ENCODE peak calls at places on chromosomes 11 and 22, in eight cellular contexts. One of them, this sample, is unnamed. For H3K9me3, the result is how much of the 10 kb centered on the place peaks cover.

GRCh38 chr11:9490376-9490775 is 29.6 kb downstream of the ZNF143 start:
- DNase-seq in mammary epithelial cell: no peak
- DNase-seq in IMR-90: no peak
- DNase-seq in testis: no peak
- DNase-seq in AG04450: no peak
- DNase-seq in body of pancreas: no peak
- DNase-seq in tibial nerve: no peak
- DNase-seq in A549: no peak
- DNase-seq in this sample: no peak

GRCh38 chr11:45062974-45063635 is 83.3 kb upstream of the PRDM11 start:
- DNase-seq in A549: no peak
- DNase-seq in tibial nerve: no peak
- DNase-seq in IMR-90: no peak
- DNase-seq in body of pancreas: no peak
- DNase-seq in testis: no peak
- DNase-seq in AG04450: no peak
- DNase-seq in mammary epithelial cell: no peak
- DNase-seq in this sample: no peak

GRCh38 chr22:43337946-43338345 is 5.2 kb downstream of the SCUBE1 start:
- DNase-seq in IMR-90: no peak
- DNase-seq in tibial nerve: no peak
- DNase-seq in mammary epithelial cell: no peak
- DNase-seq in AG04450: no peak
- DNase-seq in testis: no peak
- DNase-seq in A549: no peak
- DNase-seq in body of pancreas: no peak
- DNase-seq in this sample: no peak

GRCh38 chr11:68963779-68964178 is 17.0 kb downstream of the MRGPRD start:
- DNase-seq in testis: no peak
- DNase-seq in mammary epithelial cell: no peak
- DNase-seq in IMR-90: peak
- DNase-seq in body of pancreas: no peak
- DNase-seq in AG04450: no peak
- DNase-seq in tibial nerve: no peak
- DNase-seq in A549: no peak
- DNase-seq in this sample: no peak

GRCh38 chr11:70546179-70546940 is 148.0 kb downstream of the CTTN start:
- DNase-seq in A549: no peak
- DNase-seq in testis: no peak
- DNase-seq in IMR-90: no peak
- DNase-seq in AG04450: no peak
- DNase-seq in mammary epithelial cell: no peak
- DNase-seq in tibial nerve: no peak
- DNase-seq in body of pancreas: no peak
- DNase-seq in this sample: no peak

GRCh38 chr11:44623321-44623715 is 57.9 kb downstream of the CD82 start:
- DNase-seq in AG04450: no peak
- DNase-seq in A549: no peak
- DNase-seq in tibial nerve: peak
- DNase-seq in testis: peak
- DNase-seq in IMR-90: no peak
- DNase-seq in mammary epithelial cell: no peak
- DNase-seq in body of pancreas: no peak
- DNase-seq in this sample: no peak

GRCh38 chr11:102109896-102110760 is at the start of gene YAP1:
- DNase-seq in body of pancreas: peak
- DNase-seq in testis: peak
- DNase-seq in AG04450: no peak
- DNase-seq in tibial nerve: peak
- DNase-seq in mammary epithelial cell: peak
- DNase-seq in A549: peak
- DNase-seq in IMR-90: peak
- DNase-seq in this sample: peak

GRCh38 chr11:44445500-44446340 is 119.7 kb upstream of the CD82 start:
- DNase-seq in A549: peak
- DNase-seq in testis: no peak
- DNase-seq in AG04450: no peak
- DNase-seq in body of pancreas: no peak
- DNase-seq in tibial nerve: no peak
- DNase-seq in mammary epithelial cell: peak
- DNase-seq in IMR-90: no peak
- DNase-seq in this sample: peak

GRCh38 chr11:47185305-47186075 is 744 bp downstream of the PACSIN3 start:
- DNase-seq in tibial nerve: peak
- DNase-seq in mammary epithelial cell: peak
- DNase-seq in testis: no peak
- DNase-seq in AG04450: no peak
- DNase-seq in A549: peak
- DNase-seq in IMR-90: peak
- DNase-seq in body of pancreas: peak
- DNase-seq in this sample: peak

GRCh38 chr22:19607198-19608113 is 83.2 kb upstream of the CLDN5 start:
- DNase-seq in testis: no peak
- DNase-seq in A549: no peak
- DNase-seq in body of pancreas: peak
- DNase-seq in IMR-90: peak
- DNase-seq in tibial nerve: no peak
- DNase-seq in AG04450: no peak
- DNase-seq in mammary epithelial cell: peak
- DNase-seq in this sample: no peak

GRCh38 chr11:87299041-87299481 is 261.3 kb downstream of the TMEM135 start:
- DNase-seq in body of pancreas: no peak
- DNase-seq in tibial nerve: no peak
- DNase-seq in AG04450: no peak
- DNase-seq in A549: peak
- DNase-seq in testis: no peak
- DNase-seq in mammary epithelial cell: peak
- DNase-seq in IMR-90: no peak
- DNase-seq in this sample: no peak

GRCh38 chr11:67117667-67118058 is 1.4 kb upstream of the KDM2A start:
- DNase-seq in IMR-90: no peak
- DNase-seq in A549: no peak
- DNase-seq in mammary epithelial cell: no peak
- DNase-seq in testis: peak
- DNase-seq in body of pancreas: no peak
- DNase-seq in tibial nerve: no peak
- DNase-seq in AG04450: no peak
- DNase-seq in this sample: peak

GRCh38 chr11:32229566-32230240 is 138.8 kb downstream of the RCN1 start:
- DNase-seq in A549: no peak
- DNase-seq in tibial nerve: no peak
- DNase-seq in testis: no peak
- DNase-seq in body of pancreas: no peak
- DNase-seq in IMR-90: no peak
- DNase-seq in AG04450: no peak
- DNase-seq in mammary epithelial cell: no peak
- DNase-seq in this sample: no peak

GRCh38 chr11:61083601-61084147 is 18.6 kb upstream of the CD5 start:
- DNase-seq in body of pancreas: no peak
- DNase-seq in tibial nerve: no peak
- DNase-seq in A549: no peak
- DNase-seq in AG04450: no peak
- DNase-seq in mammary epithelial cell: no peak
- DNase-seq in testis: no peak
- DNase-seq in IMR-90: no peak
- DNase-seq in this sample: no peak

GRCh38 chr22:49310354-49310753 is 517.3 kb downstream of the BRD1 start:
- DNase-seq in IMR-90: no peak
- DNase-seq in testis: peak
- DNase-seq in A549: no peak
- DNase-seq in mammary epithelial cell: no peak
- DNase-seq in tibial nerve: no peak
- DNase-seq in AG04450: no peak
- DNase-seq in body of pancreas: no peak
- DNase-seq in this sample: no peak

GRCh38 chr11:33399421-33399820 is 142.2 kb downstream of the HIPK3 start:
- DNase-seq in tibial nerve: no peak
- DNase-seq in mammary epithelial cell: no peak
- DNase-seq in testis: no peak
- DNase-seq in A549: no peak
- DNase-seq in IMR-90: no peak
- DNase-seq in AG04450: no peak
- DNase-seq in body of pancreas: no peak
- DNase-seq in this sample: no peak

GRCh38 chr11:19577391-19577831 is 135.2 kb upstream of the NAV2 start:
- DNase-seq in IMR-90: no peak
- DNase-seq in testis: no peak
- DNase-seq in AG04450: no peak
- DNase-seq in mammary epithelial cell: no peak
- DNase-seq in tibial nerve: no peak
- DNase-seq in body of pancreas: no peak
- DNase-seq in A549: no peak
- DNase-seq in this sample: no peak

GRCh38 chr11:36493332-36493731 is 16.7 kb downstream of the TRAF6 start:
- DNase-seq in A549: no peak
- DNase-seq in AG04450: no peak
- DNase-seq in tibial nerve: no peak
- DNase-seq in testis: no peak
- DNase-seq in body of pancreas: no peak
- DNase-seq in mammary epithelial cell: no peak
- DNase-seq in IMR-90: no peak
- DNase-seq in this sample: no peak

DNA sequence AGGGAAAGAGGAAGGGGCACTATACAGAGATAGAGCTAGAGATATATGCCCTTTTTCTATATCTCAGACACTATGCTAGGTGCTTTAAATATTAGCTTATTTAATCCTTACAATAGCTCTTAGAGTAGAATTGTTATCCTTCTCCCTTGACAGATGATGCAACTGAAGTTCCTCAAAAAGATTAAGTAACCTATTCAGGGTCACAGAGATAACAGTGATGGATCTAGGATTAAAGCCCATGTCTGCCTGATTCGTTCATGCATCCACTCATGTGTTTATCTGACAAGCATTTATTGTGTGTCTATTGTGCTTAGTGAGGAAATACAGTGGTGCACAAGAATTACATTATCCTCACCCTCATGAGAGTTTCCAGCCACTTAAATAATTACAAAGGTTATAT is 8.7 kb downstream of the CCDC83 start:
- DNase-seq in testis: no peak
- DNase-seq in AG04450: no peak
- DNase-seq in body of pancreas: no peak
- DNase-seq in IMR-90: no peak
- DNase-seq in tibial nerve: no peak
- DNase-seq in mammary epithelial cell: no peak
- DNase-seq in A549: no peak
- DNase-seq in this sample: no peak
- H3K9me3 ChIP-seq in testis: under half
- H3K9me3 ChIP-seq in AG04450: under half
- H3K9me3 ChIP-seq in body of pancreas: under half
- H3K9me3 ChIP-seq in IMR-90: under half
- H3K9me3 ChIP-seq in tibial nerve: under half
- H3K9me3 ChIP-seq in mammary epithelial cell: under half
- H3K9me3 ChIP-seq in A549: under half
- H3K9me3 ChIP-seq in this sample: under half

DNA sequence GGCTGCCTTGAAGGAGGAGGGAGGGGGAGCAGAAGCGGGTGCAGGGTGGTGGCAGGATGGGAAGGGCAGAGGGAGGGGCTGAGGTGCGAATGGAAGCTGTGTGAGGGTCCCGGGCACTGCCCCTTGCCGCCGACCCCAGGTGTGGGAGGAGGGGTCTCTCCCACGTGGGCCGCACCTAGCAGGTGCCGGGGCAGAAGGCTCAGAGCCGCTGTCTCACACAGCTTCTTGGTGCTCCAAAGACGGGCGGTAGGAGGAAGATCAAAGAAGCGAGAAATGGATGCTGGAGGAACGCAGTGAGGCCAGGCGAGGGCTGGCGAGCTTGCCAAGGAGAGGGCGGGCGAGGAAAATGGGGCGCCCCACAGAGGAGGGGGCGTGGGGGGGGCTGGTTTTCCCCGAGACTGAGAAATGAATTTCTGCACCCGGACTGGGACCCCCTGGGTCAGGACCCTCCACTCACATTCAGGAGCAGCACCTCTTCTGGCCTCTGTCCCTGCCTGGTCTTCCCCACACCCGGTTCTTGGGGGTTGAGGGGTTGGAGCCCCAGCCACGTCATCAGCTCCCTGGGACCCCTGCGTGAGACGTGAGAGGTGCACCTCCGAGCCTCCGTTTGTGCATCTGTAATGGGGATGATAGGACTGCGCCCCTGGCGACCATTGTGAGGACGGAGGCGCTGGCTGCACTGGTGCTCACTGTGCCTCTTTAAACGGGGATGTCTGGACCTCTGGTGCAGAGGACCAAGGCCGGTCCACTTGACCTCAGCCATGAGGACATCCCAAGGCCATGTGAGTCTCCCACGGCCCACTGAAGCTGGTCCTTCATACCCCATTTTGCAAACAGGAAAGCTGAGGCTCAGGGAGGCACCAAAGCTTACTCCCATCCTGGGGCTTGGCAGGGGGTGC is 16.8 kb downstream of the LSP1 start:
- DNase-seq in body of pancreas: no peak
- DNase-seq in testis: peak
- DNase-seq in AG04450: no peak
- DNase-seq in mammary epithelial cell: no peak
- DNase-seq in tibial nerve: peak
- DNase-seq in A549: peak
- DNase-seq in IMR-90: no peak
- DNase-seq in this sample: no peak
- TF ChIP-seq CTCF in body of pancreas: no peak
- TF ChIP-seq CTCF in testis: peak
- TF ChIP-seq CTCF in AG04450: peak
- TF ChIP-seq CTCF in mammary epithelial cell: no peak
- TF ChIP-seq CTCF in tibial nerve: peak
- TF ChIP-seq CTCF in A549: peak
- TF ChIP-seq CTCF in IMR-90: no peak
- TF ChIP-seq CTCF in this sample: peak

GRCh38 chr22:37266581-37267127 is 15.7 kb upstream of the CYTH4 start:
- DNase-seq in AG04450: no peak
- DNase-seq in A549: no peak
- DNase-seq in testis: no peak
- DNase-seq in mammary epithelial cell: no peak
- DNase-seq in tibial nerve: no peak
- DNase-seq in body of pancreas: no peak
- DNase-seq in IMR-90: no peak
- DNase-seq in this sample: no peak
- H3K4me3 ChIP-seq in AG04450: peak
- H3K4me3 ChIP-seq in A549: no peak
- H3K4me3 ChIP-seq in testis: no peak
- H3K4me3 ChIP-seq in mammary epithelial cell: no peak
- H3K4me3 ChIP-seq in tibial nerve: no peak
- H3K4me3 ChIP-seq in body of pancreas: no peak
- H3K4me3 ChIP-seq in IMR-90: no peak
- H3K4me3 ChIP-seq in this sample: no peak

GRCh38 chr11:126231725-126232459 is 20.3 kb downstream of the FAM118B start:
- DNase-seq in IMR-90: peak
- DNase-seq in tibial nerve: no peak
- DNase-seq in body of pancreas: no peak
- DNase-seq in testis: no peak
- DNase-seq in A549: no peak
- DNase-seq in AG04450: peak
- DNase-seq in mammary epithelial cell: no peak
- DNase-seq in this sample: no peak

GRCh38 chr11:126229782-126230540 is 18.4 kb downstream of the FAM118B start:
- DNase-seq in AG04450: peak
- DNase-seq in body of pancreas: no peak
- DNase-seq in IMR-90: peak
- DNase-seq in mammary epithelial cell: no peak
- DNase-seq in testis: no peak
- DNase-seq in tibial nerve: no peak
- DNase-seq in A549: no peak
- DNase-seq in this sample: no peak

GRCh38 chr11:126225266-126225665 is 13.7 kb downstream of the FAM118B start:
- DNase-seq in IMR-90: no peak
- DNase-seq in tibial nerve: no peak
- DNase-seq in body of pancreas: no peak
- DNase-seq in testis: no peak
- DNase-seq in A549: no peak
- DNase-seq in AG04450: no peak
- DNase-seq in mammary epithelial cell: no peak
- DNase-seq in this sample: no peak

GRCh38 chr11:126226334-126227084 is 14.9 kb downstream of the FAM118B start:
- DNase-seq in A549: no peak
- DNase-seq in tibial nerve: no peak
- DNase-seq in mammary epithelial cell: no peak
- DNase-seq in body of pancreas: no peak
- DNase-seq in AG04450: no peak
- DNase-seq in IMR-90: no peak
- DNase-seq in testis: no peak
- DNase-seq in this sample: no peak
- H3K9me3 ChIP-seq in A549: under half
- H3K9me3 ChIP-seq in tibial nerve: under half
- H3K9me3 ChIP-seq in mammary epithelial cell: under half
- H3K9me3 ChIP-seq in body of pancreas: under half
- H3K9me3 ChIP-seq in AG04450: under half
- H3K9me3 ChIP-seq in IMR-90: under half
- H3K9me3 ChIP-seq in testis: under half
- H3K9me3 ChIP-seq in this sample: under half

This sample was measured in Caco-2.